ENCODE peak calls at places on chromosomes 2 and 18, in four cellular contexts. X, B, O and N are unnamed samples.

GRCh38 chr2:179842498-179843153 is 18.8 kb downstream of the ZNF385B start:
- DNase-seq in X (no peak), B (no peak), O (no peak), N (no peak)

GRCh38 chr2:116200086-116200485 is 1614.4 kb upstream of the DDX18 start:
- DNase-seq in X (no peak), B (no peak), O (no peak), N (no peak)

GRCh38 chr2:26274058-26274613 is 29.4 kb downstream of the HADHB start:
- DNase-seq in X (peak), B (no peak), O (peak), N (peak)

GRCh38 chr2:241272298-241272721 is 43.2 kb downstream of the HDLBP start:
- DNase-seq in X (no peak), B (no peak), O (no peak), N (no peak)

GRCh38 chr2:200735061-200735460 is 76.6 kb upstream of the BZW1 start:
- DNase-seq in X (no peak), B (no peak), O (no peak), N (no peak)

GRCh38 chr2:159211447-159212396 is 74.8 kb downstream of the WDSUB1 start:
- DNase-seq in X (no peak), B (no peak), O (no peak), N (no peak)

GRCh38 chr18:57644540-57644939 is 22.9 kb upstream of the NARS1 start:
- DNase-seq in X (no peak), B (no peak), O (no peak), N (no peak)

GRCh38 chr2:36779462-36779861 is 83.0 kb downstream of the VIT start:
- DNase-seq in X (no peak), B (no peak), O (no peak), N (no peak)

DNA sequence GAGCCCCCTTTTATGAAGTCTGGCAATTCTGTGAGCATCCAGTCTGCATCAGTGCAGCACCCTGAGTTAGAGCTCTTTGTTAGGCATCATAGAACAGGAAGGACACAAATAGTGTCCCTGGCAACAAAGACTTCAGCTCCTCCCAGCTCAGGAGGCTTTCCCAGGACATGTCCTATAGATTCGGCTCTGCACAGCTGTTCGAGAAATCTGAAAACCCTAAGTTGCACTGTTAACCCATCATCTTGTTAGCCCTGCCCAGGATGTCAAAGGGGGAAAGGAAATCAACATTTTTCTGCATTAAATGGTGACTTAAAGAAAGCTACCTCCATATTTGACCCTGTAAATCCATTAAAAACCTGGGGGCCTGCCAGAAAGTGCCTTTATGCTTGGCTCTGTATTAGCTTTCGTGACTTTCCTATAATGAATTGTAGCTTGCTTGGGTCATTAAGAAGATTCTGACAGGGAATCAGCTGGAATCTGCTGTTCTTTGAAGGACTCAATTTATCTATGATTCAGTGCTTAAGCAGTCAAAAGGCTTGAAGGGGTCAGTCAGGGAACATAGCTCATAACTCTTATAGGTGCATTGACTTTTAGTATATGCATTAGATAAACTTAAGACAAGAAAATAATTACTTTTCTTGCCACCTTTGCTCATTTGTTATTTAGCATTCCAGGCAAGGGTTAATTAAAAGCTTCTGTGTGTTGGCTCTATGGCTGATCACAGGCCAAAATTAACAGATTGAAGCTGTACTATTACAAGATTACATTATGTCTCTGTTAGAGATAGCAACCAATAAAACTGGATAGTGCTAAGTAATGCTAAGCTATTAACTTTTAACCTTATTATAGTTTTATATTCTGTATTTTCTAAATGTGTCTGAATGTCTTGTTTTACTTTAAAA is 20.6 kb downstream of the ERMN start:
- DNase-seq in X (no peak), B (no peak), O (peak), N (peak)
- H3K4me3 ChIP-seq in X (no peak), B (no peak), O (no peak), N (no peak)

GRCh38 chr2:239595711-239596110 is 194.9 kb upstream of the HDAC4 start:
- DNase-seq in X (no peak), B (no peak), O (no peak), N (no peak)
- H3K4me3 ChIP-seq in X (no peak), B (no peak), O (no peak), N (no peak)

GRCh38 chr2:11984556-11985158 is 238.2 kb downstream of the LPIN1 start:
- DNase-seq in X (no peak), B (no peak), O (no peak), N (no peak)
- H3K4me3 ChIP-seq in X (no peak), B (no peak), O (no peak), N (no peak)

GRCh38 chr2:120347387-120348010 is 1.6 kb downstream of the INHBB start:
- DNase-seq in X (no peak), B (no peak), O (no peak), N (no peak)
- H3K4me3 ChIP-seq in X (no peak), B (peak), O (peak), N (peak)

GRCh38 chr2:147843421-147843863 is 1.4 kb upstream of the ACVR2A start:
- DNase-seq in X (no peak), B (no peak), O (no peak), N (no peak)
- H3K4me3 ChIP-seq in X (peak), B (peak), O (peak), N (peak)

DNA sequence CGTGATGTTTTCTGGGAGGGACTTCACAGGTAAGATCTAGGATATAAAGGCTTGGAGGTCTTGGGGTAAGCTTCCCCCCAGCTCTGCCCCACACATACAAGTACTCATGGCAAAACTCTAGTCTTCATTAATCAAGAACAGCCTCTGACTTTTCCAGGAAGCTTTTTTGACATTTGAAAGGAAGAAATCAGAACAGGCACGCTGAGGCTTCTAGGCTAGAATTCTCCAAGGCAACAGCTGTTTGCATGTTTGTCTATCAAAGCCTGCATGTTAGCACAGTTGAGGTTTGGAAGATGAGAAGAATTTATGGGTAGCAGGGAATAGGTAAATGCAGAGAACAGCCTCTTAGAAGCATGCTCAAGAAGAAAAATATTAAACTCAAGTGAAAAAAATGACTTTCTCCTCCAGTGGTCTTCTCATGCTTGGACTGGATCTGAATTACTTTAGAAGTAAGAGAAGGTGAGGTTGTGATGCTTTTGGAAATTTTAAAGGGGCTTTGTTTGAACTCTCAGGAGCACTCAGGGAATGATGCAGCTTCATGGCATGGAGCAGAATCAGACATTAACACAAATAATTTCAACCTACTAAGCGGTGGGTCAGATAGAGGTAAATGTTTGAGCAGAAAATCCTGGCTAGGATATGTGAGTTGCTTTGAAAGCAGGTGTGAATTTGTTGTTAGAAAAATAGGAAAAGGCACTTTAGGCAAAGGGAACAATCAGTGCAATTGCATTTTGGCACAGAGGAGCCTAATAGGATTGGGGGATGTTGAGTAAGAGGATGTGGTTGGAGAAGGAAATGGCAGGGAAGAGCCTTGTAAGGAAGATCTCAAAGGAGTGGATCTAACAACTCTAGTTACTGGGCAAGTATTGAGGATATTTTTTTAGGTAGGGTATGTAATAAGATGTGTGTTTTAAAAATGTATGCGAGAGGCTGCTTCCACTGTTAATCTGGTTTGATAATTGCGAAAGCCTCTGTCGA is 76.2 kb downstream of the DDX1 start:
- DNase-seq in X (no peak), B (no peak), O (no peak), N (peak)
- H3K4me3 ChIP-seq in X (no peak), B (no peak), O (no peak), N (no peak)